ENCODE peak calls at places on chromosome 20, in seven cellular contexts. One of them, this sample, is unnamed.
A peak's percentile ranks its signal among the peaks of the same experiment; 100 is the strongest.

GRCh38 chr20:18224968-18225568 is 63.3 kb upstream of the ZNF133 start:
- DNase-seq in H9: no peak
- DNase-seq in B cell: no peak
- DNase-seq in foreskin fibroblast: peak; percentile 91
- DNase-seq in iPS-NIHi11: peak; percentile 65
- DNase-seq in IMR-90: peak; percentile 64
- DNase-seq in epithelial cell of esophagus: peak; percentile 76
- DNase-seq in this sample: peak; percentile 63

GRCh38 chr20:17747431-17747846 is 47.7 kb downstream of the BANF2 start:
- DNase-seq in epithelial cell of esophagus: peak; percentile 85
- DNase-seq in H9: no peak
- DNase-seq in IMR-90: peak; percentile 94
- DNase-seq in iPS-NIHi11: no peak
- DNase-seq in B cell: no peak
- DNase-seq in foreskin fibroblast: peak; percentile 93
- DNase-seq in this sample: peak; percentile 88

GRCh38 chr20:37640600-37641561 is 52.9 kb upstream of the CTNNBL1 start:
- DNase-seq in H9: no peak
- DNase-seq in iPS-NIHi11: no peak
- DNase-seq in IMR-90: no peak
- DNase-seq in B cell: no peak
- DNase-seq in epithelial cell of esophagus: no peak
- DNase-seq in foreskin fibroblast: peak; percentile 36
- DNase-seq in this sample: peak; percentile 13

GRCh38 chr20:25012616-25013189 is 20.2 kb upstream of the APMAP start:
- DNase-seq in H9: no peak
- DNase-seq in B cell: no peak
- DNase-seq in iPS-NIHi11: no peak
- DNase-seq in IMR-90: no peak
- DNase-seq in epithelial cell of esophagus: no peak
- DNase-seq in foreskin fibroblast: no peak
- DNase-seq in this sample: no peak

GRCh38 chr20:18705490-18705889 is 108.1 kb upstream of the SCP2D1 start:
- DNase-seq in epithelial cell of esophagus: peak; percentile 7
- DNase-seq in H9: no peak
- DNase-seq in B cell: no peak
- DNase-seq in foreskin fibroblast: peak; percentile 82
- DNase-seq in IMR-90: peak; percentile 97
- DNase-seq in iPS-NIHi11: no peak
- DNase-seq in this sample: peak; percentile 91

GRCh38 chr20:57882451-57883161 is 172.8 kb upstream of the PMEPA1 start:
- DNase-seq in epithelial cell of esophagus: no peak
- DNase-seq in H9: no peak
- DNase-seq in IMR-90: no peak
- DNase-seq in foreskin fibroblast: no peak
- DNase-seq in B cell: no peak
- DNase-seq in iPS-NIHi11: no peak
- DNase-seq in this sample: no peak

GRCh38 chr20:36310215-36310981 is 4.3 kb downstream of the DLGAP4 start:
- DNase-seq in B cell: no peak
- DNase-seq in H9: no peak
- DNase-seq in foreskin fibroblast: no peak
- DNase-seq in IMR-90: no peak
- DNase-seq in epithelial cell of esophagus: no peak
- DNase-seq in iPS-NIHi11: no peak
- DNase-seq in this sample: no peak

GRCh38 chr20:58127731-58128130 is 100.7 kb downstream of the ANKRD60 start:
- DNase-seq in B cell: no peak
- DNase-seq in iPS-NIHi11: no peak
- DNase-seq in H9: peak; percentile 10
- DNase-seq in IMR-90: peak; percentile 22
- DNase-seq in epithelial cell of esophagus: peak; percentile 89
- DNase-seq in foreskin fibroblast: peak; percentile 97
- DNase-seq in this sample: peak; percentile 79

GRCh38 chr20:58981564-58982364 is 708 bp downstream of the NELFCD start:
- DNase-seq in foreskin fibroblast: no peak
- DNase-seq in iPS-NIHi11: no peak
- DNase-seq in B cell: no peak
- DNase-seq in H9: no peak
- DNase-seq in IMR-90: peak; percentile 6
- DNase-seq in epithelial cell of esophagus: peak; percentile 33
- DNase-seq in this sample: peak; percentile 22

GRCh38 chr20:381581-382290 is 1.2 kb downstream of the TRIB3 start:
- DNase-seq in epithelial cell of esophagus: peak; percentile 80
- DNase-seq in iPS-NIHi11: peak; percentile 67
- DNase-seq in H9: peak; percentile 68
- DNase-seq in B cell: peak; percentile 86
- DNase-seq in foreskin fibroblast: peak; percentile 94
- DNase-seq in IMR-90: peak; percentile 66
- DNase-seq in this sample: peak; percentile 77

GRCh38 chr20:46246527-46246926 is 61.8 kb downstream of the CDH22 start:
- DNase-seq in IMR-90: no peak
- DNase-seq in foreskin fibroblast: no peak
- DNase-seq in iPS-NIHi11: no peak
- DNase-seq in epithelial cell of esophagus: no peak
- DNase-seq in B cell: no peak
- DNase-seq in H9: no peak
- DNase-seq in this sample: no peak

GRCh38 chr20:9220874-9221547 is 152.1 kb downstream of the PLCB4 start:
- DNase-seq in epithelial cell of esophagus: no peak
- DNase-seq in IMR-90: peak; percentile 84
- DNase-seq in foreskin fibroblast: peak; percentile 46
- DNase-seq in H9: no peak
- DNase-seq in iPS-NIHi11: no peak
- DNase-seq in B cell: no peak
- DNase-seq in this sample: peak; percentile 74